ENCODE peak calls at places on chromosomes 3 and 15, in eight cellular contexts. S, C, B, Y, A, V, I and T are unnamed samples.

GRCh38 chr3:194315965-194316361 is 35.2 kb downstream of the CPN2 start:
- DNase-seq in S (peak), C (no peak), B (no peak), Y (no peak), A (no peak), V (no peak), I (peak), T (no peak)

GRCh38 chr3:87771338-87772059 is 287.3 kb downstream of the CGGBP1 start:
- DNase-seq in S (peak), C (peak), B (peak), Y (no peak), A (peak), V (peak), I (no peak), T (no peak)

GRCh38 chr15:51841401-51842040 is 12.1 kb downstream of the TMOD3 start:
- DNase-seq in S (no peak), C (no peak), B (no peak), Y (no peak), A (no peak), V (no peak), I (no peak), T (no peak)

GRCh38 chr3:167450675-167451074 is 23.2 kb downstream of the SERPINI2 start:
- DNase-seq in S (no peak), C (no peak), B (no peak), Y (no peak), A (no peak), V (no peak), I (no peak), T (no peak)

GRCh38 chr3:70358978-70359580 is 46.6 kb upstream of the MDFIC2 start:
- DNase-seq in S (peak), C (no peak), B (peak), Y (peak), A (peak), V (peak), I (peak), T (peak)

GRCh38 chr3:27568393-27568792 is 84.2 kb upstream of the SLC4A7 start:
- DNase-seq in S (peak), C (no peak), B (no peak), Y (peak), A (peak), V (peak), I (peak), T (no peak)

GRCh38 chr15:100234158-100235029 is 107.4 kb downstream of the ADAMTS17 start:
- DNase-seq in S (no peak), C (no peak), B (no peak), Y (no peak), A (no peak), V (no peak), I (no peak), T (no peak)

GRCh38 chr3:160929595-160929994 is 173.6 kb downstream of the PPM1L start:
- DNase-seq in S (peak), C (no peak), B (peak), Y (no peak), A (no peak), V (peak), I (no peak), T (no peak)

GRCh38 chr3:149247929-149248691 is 26.5 kb upstream of the CP start:
- DNase-seq in S (no peak), C (no peak), B (peak), Y (no peak), A (no peak), V (peak), I (no peak), T (peak)

GRCh38 chr3:134054231-134054630 is 24.5 kb upstream of the SLCO2A1 start:
- DNase-seq in S (no peak), C (no peak), B (no peak), Y (no peak), A (no peak), V (no peak), I (no peak), T (no peak)

GRCh38 chr15:62125763-62126162 is 39.3 kb downstream of the C2CD4B start:
- DNase-seq in S (no peak), C (no peak), B (no peak), Y (no peak), A (peak), V (peak), I (no peak), T (peak)